ENCODE peak calls at places on chromosomes 16 and 17, in four cellular contexts. One of them, this sample, is unnamed.
A peak's percentile ranks its signal among the peaks of the same experiment; 100 is the strongest.

GRCh38 chr16:9097266-9098219 is 6.1 kb downstream of the HAPSTR1 start:
- DNase-seq in GM12878: no peak
- DNase-seq in HepG2: no peak
- DNase-seq in K562: no peak
- DNase-seq in this sample: no peak

GRCh38 chr16:31874354-31875111 is 926 bp downstream of the ZNF267 start:
- DNase-seq in GM12878: peak; percentile 82
- DNase-seq in HepG2: peak; percentile 48
- DNase-seq in K562: no peak
- DNase-seq in this sample: peak; percentile 43

GRCh38 chr17:30232822-30233427 is 2.6 kb downstream of the SLC6A4 start:
- DNase-seq in GM12878: no peak
- DNase-seq in HepG2: no peak
- DNase-seq in K562: no peak
- DNase-seq in this sample: no peak

GRCh38 chr17:68759343-68760140 is 158.4 kb upstream of the FAM20A start:
- DNase-seq in GM12878: no peak
- DNase-seq in HepG2: peak; percentile 91
- DNase-seq in K562: peak; percentile 86
- DNase-seq in this sample: peak; percentile 88

GRCh38 chr17:81976332-81977210 is 858 bp upstream of the ASPSCR1 start:
- DNase-seq in GM12878: no peak
- DNase-seq in HepG2: no peak
- DNase-seq in K562: no peak
- DNase-seq in this sample: no peak

GRCh38 chr17:4743216-4743615 is 3.5 kb upstream of the CXCL16 start:
- DNase-seq in GM12878: no peak
- DNase-seq in HepG2: no peak
- DNase-seq in K562: no peak
- DNase-seq in this sample: no peak

GRCh38 chr17:7523033-7523432 is 25.8 kb upstream of the TNFSF12 start:
- DNase-seq in GM12878: no peak
- DNase-seq in HepG2: peak; percentile 43
- DNase-seq in K562: peak; percentile 35
- DNase-seq in this sample: peak; percentile 49

GRCh38 chr17:80225230-80225629 is 5.0 kb downstream of the SLC26A11 start:
- DNase-seq in GM12878: no peak
- DNase-seq in HepG2: no peak
- DNase-seq in K562: no peak
- DNase-seq in this sample: no peak

GRCh38 chr16:86040496-86040895 is 141.5 kb downstream of the IRF8 start:
- DNase-seq in GM12878: no peak
- DNase-seq in HepG2: no peak
- DNase-seq in K562: no peak
- DNase-seq in this sample: no peak

GRCh38 chr16:66266436-66267286 is 99.8 kb upstream of the CDH5 start:
- DNase-seq in GM12878: no peak
- DNase-seq in HepG2: no peak
- DNase-seq in K562: no peak
- DNase-seq in this sample: no peak

GRCh38 chr16:81632392-81633146 is 146.5 kb upstream of the PLCG2 start:
- DNase-seq in GM12878: no peak
- DNase-seq in HepG2: no peak
- DNase-seq in K562: peak; percentile 65
- DNase-seq in this sample: no peak

GRCh38 chr17:82832881-82833475 is 6.8 kb downstream of the ZNF750 start:
- DNase-seq in GM12878: no peak
- DNase-seq in HepG2: no peak
- DNase-seq in K562: no peak
- DNase-seq in this sample: no peak

GRCh38 chr16:1283296-1283695 is 26.1 kb upstream of the UBE2I start:
- DNase-seq in GM12878: no peak
- DNase-seq in HepG2: no peak
- DNase-seq in K562: peak; percentile 54
- DNase-seq in this sample: no peak

GRCh38 chr17:10091051-10091450 is 107.4 kb downstream of the GAS7 start:
- DNase-seq in GM12878: no peak
- DNase-seq in HepG2: no peak
- DNase-seq in K562: no peak
- DNase-seq in this sample: no peak

GRCh38 chr16:72961115-72961832 is 86.7 kb downstream of the ZFHX3 start:
- DNase-seq in GM12878: no peak
- DNase-seq in HepG2: no peak
- DNase-seq in K562: peak; percentile 23
- DNase-seq in this sample: no peak

GRCh38 chr16:90047714-90048346 is 28.6 kb upstream of the DBNDD1 start:
- DNase-seq in GM12878: no peak
- DNase-seq in HepG2: no peak
- DNase-seq in K562: peak; percentile 87
- DNase-seq in this sample: peak; percentile 77

GRCh38 chr16:667780-668518 is at the start of gene RHOT2:
- DNase-seq in GM12878: peak; percentile 48
- DNase-seq in HepG2: peak; percentile 77
- DNase-seq in K562: peak; percentile 87
- DNase-seq in this sample: peak; percentile 90

GRCh38 chr17:82939213-82940030 is 99.6 kb upstream of the ZNF750 start:
- DNase-seq in GM12878: no peak
- DNase-seq in HepG2: no peak
- DNase-seq in K562: no peak
- DNase-seq in this sample: no peak

GRCh38 chr17:29390856-29391631 is 881 bp downstream of the TAOK1 start:
- DNase-seq in GM12878: no peak
- DNase-seq in HepG2: peak; percentile 46
- DNase-seq in K562: no peak
- DNase-seq in this sample: peak; percentile 19

GRCh38 chr16:80123189-80123588 is 417.6 kb upstream of the DYNLRB2 start:
- DNase-seq in GM12878: no peak
- DNase-seq in HepG2: no peak
- DNase-seq in K562: no peak
- DNase-seq in this sample: no peak

GRCh38 chr16:75382611-75383010 is 50.7 kb downstream of the CFDP1 start:
- DNase-seq in GM12878: no peak
- DNase-seq in HepG2: no peak
- DNase-seq in K562: no peak
- DNase-seq in this sample: no peak

GRCh38 chr16:58012481-58012880 is 11.3 kb downstream of the USB1 start:
- DNase-seq in GM12878: no peak
- DNase-seq in HepG2: no peak
- DNase-seq in K562: no peak
- DNase-seq in this sample: no peak

GRCh38 chr17:76983075-76983411 is 114.8 kb downstream of the MGAT5B start:
- DNase-seq in GM12878: no peak
- DNase-seq in HepG2: no peak
- DNase-seq in K562: no peak
- DNase-seq in this sample: no peak

GRCh38 chr17:5708344-5708743 is 124.0 kb upstream of the NLRP1 start:
- DNase-seq in GM12878: no peak
- DNase-seq in HepG2: no peak
- DNase-seq in K562: no peak
- DNase-seq in this sample: no peak

GRCh38 chr17:62670202-62670821 is 42.8 kb downstream of the MRC2 start:
- DNase-seq in GM12878: no peak
- DNase-seq in HepG2: peak; percentile 31
- DNase-seq in K562: peak; percentile 32
- DNase-seq in this sample: no peak

GRCh38 chr16:10895053-10895946 is 18.3 kb downstream of the CIITA start:
- DNase-seq in GM12878: no peak
- DNase-seq in HepG2: peak; percentile 48
- DNase-seq in K562: peak; percentile 75
- DNase-seq in this sample: peak; percentile 64

GRCh38 chr17:48812001-48812400 is 5.0 kb downstream of the TTLL6 start:
- DNase-seq in GM12878: no peak
- DNase-seq in HepG2: no peak
- DNase-seq in K562: no peak
- DNase-seq in this sample: no peak

GRCh38 chr16:48332978-48333377 is 52.2 kb downstream of the SIAH1 start:
- DNase-seq in GM12878: no peak
- DNase-seq in HepG2: no peak
- DNase-seq in K562: no peak
- DNase-seq in this sample: no peak

GRCh38 chr16:65463652-65464260 is 341.9 kb upstream of the CDH11 start:
- DNase-seq in GM12878: no peak
- DNase-seq in HepG2: no peak
- DNase-seq in K562: no peak
- DNase-seq in this sample: no peak

GRCh38 chr17:10526517-10526916 is 8.2 kb upstream of the MYH1 start:
- DNase-seq in GM12878: no peak
- DNase-seq in HepG2: no peak
- DNase-seq in K562: no peak
- DNase-seq in this sample: no peak

GRCh38 chr17:28347261-28347891 is 10.0 kb downstream of the POLDIP2 start:
- DNase-seq in GM12878: no peak
- DNase-seq in HepG2: no peak
- DNase-seq in K562: no peak
- DNase-seq in this sample: no peak
- TF ChIP-seq TARDBP in GM12878: no peak
- TF ChIP-seq TARDBP in HepG2: no peak
- TF ChIP-seq TARDBP in K562: no peak
- TF ChIP-seq TARDBP in this sample: no peak

GRCh38 chr16:2752850-2753522 is 548 bp downstream of the SRRM2 start:
- DNase-seq in GM12878: no peak
- DNase-seq in HepG2: peak; percentile 56
- DNase-seq in K562: peak; percentile 91
- DNase-seq in this sample: peak; percentile 84

GRCh38 chr16:2751577-2752034 is 832 bp upstream of the SRRM2 start:
- DNase-seq in GM12878: no peak
- DNase-seq in HepG2: peak; percentile 83
- DNase-seq in K562: no peak
- DNase-seq in this sample: peak; percentile 84

GRCh38 chr16:2755158-2755557 is 2.7 kb downstream of the SRRM2 start:
- DNase-seq in GM12878: no peak
- DNase-seq in HepG2: no peak
- DNase-seq in K562: no peak
- DNase-seq in this sample: no peak

GRCh38 chr16:2752035-2752849 is at the start of gene SRRM2:
- DNase-seq in GM12878: peak; percentile 95
- DNase-seq in HepG2: peak; percentile 90
- DNase-seq in K562: peak; percentile 83
- DNase-seq in this sample: peak; percentile 94

DNA sequence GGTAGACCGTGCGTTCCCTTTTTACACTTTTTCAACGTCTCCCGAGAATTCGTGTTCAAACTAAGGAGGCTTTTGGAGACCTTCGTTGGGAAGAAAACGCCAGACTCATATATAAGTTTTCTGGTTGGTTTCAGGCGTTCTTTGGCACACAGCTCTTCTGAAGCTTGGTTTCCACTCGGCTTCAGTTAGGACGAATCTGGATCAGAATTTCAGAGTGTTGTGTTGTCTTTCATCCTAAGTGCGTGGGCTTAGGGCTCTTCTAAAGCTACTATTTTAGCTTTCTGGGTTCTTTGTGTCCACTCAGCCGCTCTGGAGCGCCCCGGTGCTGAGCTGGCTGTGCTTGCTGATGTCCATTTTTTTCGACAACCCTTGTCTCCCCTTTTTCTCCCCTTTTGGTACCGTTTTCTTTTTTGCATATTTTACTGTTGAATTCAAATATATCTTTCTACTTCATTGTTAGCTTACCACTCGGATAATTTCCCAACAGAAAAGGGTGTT is 1.1 kb downstream of the SRRM2 start:
- DNase-seq in GM12878: no peak
- DNase-seq in HepG2: no peak
- DNase-seq in K562: no peak
- DNase-seq in this sample: no peak
- TF ChIP-seq FOXK2 in GM12878: no peak
- TF ChIP-seq FOXK2 in HepG2: no peak
- TF ChIP-seq FOXK2 in K562: no peak
- TF ChIP-seq FOXK2 in this sample: no peak

GRCh38 chr16:49503242-49504022 is 129.8 kb downstream of the C16orf78 start:
- DNase-seq in GM12878: no peak
- DNase-seq in HepG2: no peak
- DNase-seq in K562: no peak
- DNase-seq in this sample: no peak

GRCh38 chr16:49504023-49504364 is 130.4 kb downstream of the C16orf78 start:
- DNase-seq in GM12878: no peak
- DNase-seq in HepG2: peak; percentile 44
- DNase-seq in K562: no peak
- DNase-seq in this sample: no peak

GRCh38 chr16:49505556-49505955 is 132.0 kb downstream of the C16orf78 start:
- DNase-seq in GM12878: no peak
- DNase-seq in HepG2: no peak
- DNase-seq in K562: no peak
- DNase-seq in this sample: no peak

GRCh38 chr16:49502136-49502881 is 128.7 kb downstream of the C16orf78 start:
- DNase-seq in GM12878: no peak
- DNase-seq in HepG2: no peak
- DNase-seq in K562: no peak
- DNase-seq in this sample: no peak

DNA sequence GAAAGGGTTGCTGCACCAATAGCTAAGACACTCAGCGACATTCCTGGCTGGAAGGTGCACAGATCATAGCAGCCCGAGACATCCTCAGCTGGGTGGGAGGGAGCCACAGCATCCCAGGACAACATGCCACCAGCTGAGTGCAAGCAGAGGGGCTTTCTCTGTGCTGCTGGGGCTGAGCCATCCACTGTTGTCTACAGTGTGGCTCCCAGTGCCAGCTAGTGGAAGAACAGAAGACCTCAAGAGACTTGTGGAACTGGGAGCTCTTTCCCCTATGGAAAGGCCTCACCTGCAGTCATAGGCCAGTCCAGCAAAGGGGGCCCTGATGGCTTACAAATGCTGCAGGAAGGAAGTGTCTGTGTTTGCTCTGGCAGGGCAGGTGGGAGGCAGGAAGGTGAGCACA is 131.0 kb downstream of the C16orf78 start:
- DNase-seq in GM12878: no peak
- DNase-seq in HepG2: no peak
- DNase-seq in K562: no peak
- DNase-seq in this sample: no peak
- TF ChIP-seq SP1 in GM12878: no peak
- TF ChIP-seq SP1 in HepG2: no peak
- TF ChIP-seq SP1 in K562: no peak
- TF ChIP-seq SP1 in this sample: no peak

DNA sequence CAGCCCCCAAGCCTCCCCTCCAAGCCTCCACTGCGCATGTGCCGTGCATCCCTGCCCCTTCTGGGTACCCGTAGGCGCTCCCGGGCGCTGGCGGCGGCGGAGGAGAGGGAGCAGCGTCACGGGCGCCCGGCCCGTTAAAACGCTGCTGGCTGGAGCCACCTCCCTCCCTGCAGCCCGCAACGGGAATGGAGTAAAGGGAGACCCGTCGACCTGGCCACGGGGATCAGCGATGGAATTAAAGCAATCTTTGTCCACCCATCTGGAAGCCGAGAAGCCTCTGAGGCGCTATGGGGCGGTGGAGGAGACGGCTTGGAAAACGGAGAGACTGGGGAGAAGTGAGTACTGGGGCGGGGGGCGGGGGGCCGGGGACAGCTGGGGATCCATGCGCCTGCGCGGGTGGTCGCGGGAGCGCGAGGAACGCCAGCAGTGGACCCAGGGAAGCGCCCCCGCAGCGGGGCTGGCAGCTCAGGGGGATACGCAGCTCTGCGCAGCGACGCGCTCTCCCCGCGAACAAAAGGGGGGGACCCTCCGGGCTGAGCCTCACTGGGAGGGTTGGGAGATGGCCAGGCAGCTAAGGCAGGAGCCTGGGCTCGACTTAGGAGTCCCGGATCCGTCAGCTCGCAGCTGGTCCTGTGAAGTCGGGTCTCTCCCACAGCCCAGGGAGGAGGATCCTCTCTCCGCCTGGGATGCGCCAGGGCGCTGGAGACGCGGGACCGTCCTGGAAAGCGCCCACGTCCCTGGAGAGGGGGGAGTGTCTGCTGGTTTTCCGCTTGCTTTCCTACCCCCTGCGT is at the start of gene BMERB1:
- DNase-seq in GM12878: no peak
- DNase-seq in HepG2: no peak
- DNase-seq in K562: no peak
- DNase-seq in this sample: peak; percentile 66
- TF ChIP-seq TARDBP in GM12878: no peak
- TF ChIP-seq TARDBP in HepG2: no peak
- TF ChIP-seq TARDBP in K562: no peak
- TF ChIP-seq TARDBP in this sample: no peak